ENCODE peak calls at places on chromosome 4, in ten cellular contexts. W is upper lobe of left lung, C is esophagus squamous epithelium, L is GM13977, A is left lung, S is mammary epithelial cell, F is psoas muscle, T is dorsolateral prefrontal cortex, V is chondrocyte, I is ascending aorta. Q is an unnamed sample.

GRCh38 chr4:183483997-183484396 is 20.9 kb upstream of the ING2 start:
- DNase-seq in S (no peak), C (no peak), L (no peak), T (no peak), I (no peak), F (no peak), V (no peak), A (no peak), W (no peak), Q (no peak)

GRCh38 chr4:158850800-158851644 is 82.2 kb downstream of the FNIP2 start:
- DNase-seq in T (no peak), C (no peak), I (no peak), V (no peak), W (no peak), F (no peak), L (peak), S (no peak), A (no peak), Q (no peak)

GRCh38 chr4:155696226-155696625 is 29.6 kb downstream of the GUCY1A1 start:
- DNase-seq in V (no peak), L (no peak), S (no peak), I (no peak), C (no peak), W (no peak), T (no peak), F (no peak), A (no peak), Q (no peak)

GRCh38 chr4:124525524-124525923 is 187.0 kb downstream of the ANKRD50 start:
- DNase-seq in T (no peak), L (no peak), S (no peak), F (no peak), I (no peak), C (no peak), V (no peak), A (peak), W (peak), Q (no peak)

GRCh38 chr4:149322203-149322602 is 493.4 kb downstream of the IQCM start:
- DNase-seq in T (no peak), W (no peak), A (no peak), F (no peak), S (no peak), I (no peak), C (no peak), V (no peak), L (no peak), Q (no peak)

GRCh38 chr4:70556856-70557255 is 35.2 kb upstream of the AMBN start:
- DNase-seq in A (no peak), T (no peak), S (peak), F (no peak), L (no peak), V (no peak), C (no peak), I (no peak), W (no peak), Q (no peak)

GRCh38 chr4:117983541-117984451 is 50.5 kb upstream of the NDST3 start:
- DNase-seq in A (no peak), C (no peak), F (no peak), L (no peak), T (no peak), I (no peak), W (no peak), V (no peak), S (peak), Q (no peak)

GRCh38 chr4:53854991-53855885 is 209.2 kb downstream of the CHIC2 start:
- DNase-seq in A (no peak), W (no peak), C (no peak), V (no peak), L (no peak), S (peak), F (no peak), I (no peak), T (no peak), Q (no peak)

GRCh38 chr4:67725981-67726380 is 25.0 kb upstream of the UBA6 start:
- DNase-seq in A (no peak), I (no peak), W (no peak), V (no peak), S (peak), F (no peak), C (no peak), L (no peak), T (no peak), Q (no peak)

GRCh38 chr4:19993222-19993621 is 258.5 kb upstream of the SLIT2 start:
- DNase-seq in W (no peak), L (no peak), I (no peak), S (no peak), C (no peak), A (no peak), F (no peak), T (no peak), V (no peak), Q (no peak)

GRCh38 chr4:36285784-36286480 is 4.5 kb downstream of the DTHD1 start:
- DNase-seq in I (no peak), F (no peak), S (peak), T (no peak), C (no peak), V (no peak), A (no peak), L (peak), W (no peak), Q (no peak)

GRCh38 chr4:185846550-185847210 is 34.7 kb upstream of the SORBS2 start:
- DNase-seq in A (no peak), I (no peak), W (no peak), S (no peak), C (no peak), F (no peak), L (no peak), V (no peak), T (no peak), Q (no peak)

GRCh38 chr4:92104506-92104905 is 199.3 kb upstream of the GRID2 start:
- DNase-seq in F (no peak), L (no peak), S (no peak), T (no peak), V (no peak), W (no peak), I (no peak), C (no peak), A (no peak), Q (no peak)

DNA sequence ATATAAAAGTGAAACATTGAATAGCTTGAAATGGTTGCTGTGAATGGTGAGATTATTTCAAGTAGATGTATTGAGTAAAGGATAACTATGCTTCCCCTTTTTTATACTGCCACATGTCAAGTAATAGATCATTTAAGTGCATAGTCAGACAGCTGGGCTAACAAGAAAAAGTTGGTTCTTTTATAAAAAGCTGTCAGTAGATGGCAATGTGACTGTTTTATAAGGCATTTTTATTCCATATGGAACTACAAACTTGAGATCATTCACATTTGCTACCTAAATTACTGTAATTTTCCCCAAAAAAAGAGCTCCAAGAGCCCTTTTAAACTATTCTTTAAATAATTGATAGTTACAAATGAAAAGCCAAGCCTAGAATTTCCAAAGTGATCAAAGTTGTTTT is 831.0 kb downstream of the C4orf33 start:
- DNase-seq in T (no peak), L (no peak), V (no peak), I (no peak), F (no peak), W (no peak), A (no peak), S (no peak), C (no peak), Q (no peak)
- TF ChIP-seq CTCF in T (no peak), L (peak), V (peak), I (no peak), F (no peak), W (no peak), A (no peak), S (peak), C (no peak), Q (no peak)

GRCh38 chr4:104066533-104066932 is 346.7 kb upstream of the TACR3 start:
- DNase-seq in T (no peak), A (no peak), S (no peak), W (no peak), C (no peak), F (no peak), V (no peak), I (no peak), L (no peak), Q (no peak)

GRCh38 chr4:104063341-104063740 is 343.6 kb upstream of the TACR3 start:
- DNase-seq in C (no peak), T (no peak), S (peak), A (no peak), I (no peak), F (no peak), W (no peak), L (no peak), V (no peak), Q (no peak)

DNA sequence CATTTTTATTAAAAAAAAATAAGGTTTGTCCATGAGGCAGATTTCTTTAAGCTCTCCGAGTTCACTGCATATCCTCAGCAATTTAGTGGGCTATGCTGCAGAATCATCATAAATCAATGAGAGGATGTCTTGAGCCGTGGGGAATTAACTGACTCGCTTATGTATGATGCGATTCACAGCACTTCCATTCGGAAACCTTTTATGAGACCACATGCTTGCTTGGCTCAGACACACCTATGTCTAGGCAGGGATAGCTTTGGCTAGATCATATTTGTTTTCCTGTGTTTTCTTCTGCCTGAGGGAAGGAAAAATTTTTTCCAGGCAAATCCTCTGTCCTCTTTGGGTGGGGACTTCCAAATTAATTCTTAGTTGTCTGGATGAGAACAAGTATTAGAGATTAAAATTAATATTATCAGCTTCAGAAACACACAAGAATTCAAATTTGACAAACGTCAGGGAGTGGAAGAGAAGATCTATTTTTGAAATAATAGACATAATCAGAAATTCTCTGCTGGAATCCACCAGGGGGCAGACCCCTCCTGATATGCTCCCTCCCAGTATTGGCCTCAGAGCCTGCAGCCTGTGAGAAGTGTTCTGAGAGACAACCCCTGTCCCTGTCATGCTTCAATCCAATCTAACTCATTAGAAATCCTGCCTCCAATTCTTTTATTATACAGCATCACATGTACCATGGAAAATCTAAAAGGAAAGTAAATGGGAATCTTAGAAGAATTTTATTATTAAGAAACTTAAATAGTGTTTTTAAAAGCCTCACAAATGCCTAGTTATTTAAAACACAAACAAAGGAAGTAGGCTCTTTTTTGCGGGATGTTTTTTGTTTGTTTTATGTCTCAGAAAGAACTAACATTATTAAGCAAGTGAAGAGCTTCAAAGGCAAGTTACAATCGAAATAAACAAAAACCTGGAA is 345.1 kb upstream of the TACR3 start:
- DNase-seq in T (peak), I (no peak), L (peak), F (no peak), A (no peak), V (no peak), S (peak), W (no peak), C (no peak), Q (peak)
- TF ChIP-seq CTCF in T (peak), I (peak), L (peak), F (peak), A (peak), V (peak), S (peak), W (no peak), C (peak), Q (peak)

DNA sequence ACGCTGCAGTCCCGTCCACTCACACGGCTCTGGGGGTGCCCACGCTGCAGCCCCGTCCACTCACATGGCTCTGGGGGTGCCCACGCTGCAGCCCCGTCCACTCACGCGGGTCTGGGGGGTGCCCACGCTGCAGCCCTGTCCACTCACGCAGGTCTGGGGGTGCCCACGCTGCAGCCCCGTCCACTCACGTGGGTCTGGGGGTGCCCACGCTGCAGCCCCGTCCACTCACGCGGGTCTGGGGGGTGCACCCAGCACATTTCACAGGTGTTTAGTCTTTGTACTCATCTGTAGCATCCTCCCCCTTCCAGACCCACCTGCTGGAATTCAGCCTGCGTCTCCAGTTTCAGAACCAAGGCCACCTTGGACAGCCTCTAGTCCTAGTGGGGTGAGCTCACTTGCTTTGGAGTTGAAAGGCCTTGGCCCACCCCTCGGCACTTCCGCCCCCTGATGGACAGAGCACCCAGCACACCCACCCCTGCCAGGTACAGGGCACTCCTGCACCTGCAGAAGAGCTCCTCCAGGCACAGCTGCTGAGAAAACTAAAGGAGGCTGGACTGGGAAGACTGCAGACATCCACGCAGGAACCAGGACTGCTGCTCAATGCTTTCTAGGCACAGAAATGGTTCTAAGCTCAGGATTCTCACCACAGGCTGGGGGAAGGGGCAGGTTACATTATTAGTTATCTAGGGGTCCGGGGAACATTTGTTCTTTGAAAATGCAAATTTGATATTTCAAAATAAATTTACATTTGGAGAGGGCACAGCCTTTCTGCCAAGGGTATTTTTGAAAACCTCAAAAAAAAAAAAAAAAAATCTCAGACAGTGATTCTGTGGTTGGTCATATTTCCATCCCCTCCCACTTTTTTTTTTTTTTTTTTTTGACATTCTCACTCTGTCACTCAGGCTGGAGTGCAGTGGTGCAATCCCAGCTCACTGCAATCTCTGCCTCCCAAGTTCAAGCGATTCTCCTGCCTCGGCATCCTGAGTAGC is 72.8 kb downstream of the ABLIM2 start:
- DNase-seq in I (no peak), A (peak), F (peak), L (no peak), V (peak), T (no peak), W (no peak), S (no peak), C (no peak), Q (no peak)
- TF ChIP-seq CTCF in I (no peak), A (no peak), F (no peak), L (no peak), V (no peak), T (no peak), W (no peak), S (no peak), C (no peak), Q (no peak)

DNA sequence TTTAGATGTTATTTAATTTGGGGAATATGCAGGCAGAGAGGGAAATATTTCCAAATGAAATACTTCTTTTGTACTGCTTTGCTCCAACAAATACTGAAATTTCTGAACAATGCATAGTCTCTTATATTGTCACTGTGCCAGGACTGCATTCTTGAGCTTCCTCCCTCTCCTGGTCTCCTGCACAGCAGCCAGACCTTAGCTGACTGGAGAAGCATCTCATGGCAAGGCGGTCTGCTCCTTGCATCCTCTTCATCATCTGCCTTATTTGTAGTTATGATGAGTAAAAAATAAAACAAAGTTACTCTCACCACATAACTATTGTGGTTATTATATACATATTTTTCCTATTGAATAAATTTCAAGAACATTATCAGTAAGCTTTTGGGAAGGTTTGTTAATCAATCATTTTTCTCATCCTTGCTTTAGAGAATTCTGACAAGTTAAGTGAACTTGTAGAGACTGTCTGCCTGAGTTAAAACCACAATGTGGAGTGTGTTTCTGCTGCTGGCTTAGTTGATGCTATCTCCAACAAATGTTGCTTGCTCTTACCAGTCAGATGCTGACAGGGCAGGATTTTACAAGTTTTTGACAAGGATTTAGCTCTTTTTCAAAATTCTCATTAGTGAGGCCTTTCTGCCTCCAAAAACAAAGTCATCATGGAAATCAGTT is 153.6 kb downstream of the SOWAHB start:
- DNase-seq in I (no peak), A (no peak), W (no peak), C (no peak), T (no peak), L (no peak), S (no peak), V (no peak), F (no peak), Q (no peak)
- TF ChIP-seq CTCF in I (no peak), A (no peak), W (no peak), C (no peak), T (no peak), L (no peak), S (no peak), V (peak), F (no peak), Q (no peak)

GRCh38 chr4:41751325-41752061 is 3.0 kb upstream of the PHOX2B start:
- DNase-seq in F (no peak), I (no peak), W (peak), A (peak), S (no peak), L (peak), C (no peak), T (no peak), V (no peak), Q (no peak)
- TF ChIP-seq CTCF in F (no peak), I (no peak), W (no peak), A (no peak), S (peak), L (peak), C (no peak), T (no peak), V (peak), Q (no peak)

GRCh38 chr4:137861682-137862081 is 329.4 kb upstream of the PCDH18 start:
- DNase-seq in W (no peak), C (no peak), A (no peak), V (no peak), L (no peak), S (no peak), I (no peak), F (no peak), T (no peak), Q (no peak)
- TF ChIP-seq CTCF in W (no peak), C (peak), A (no peak), V (peak), L (peak), S (peak), I (peak), F (peak), T (peak), Q (peak)

GRCh38 chr4:84032372-84032771 is 466.7 kb downstream of the NKX6-1 start:
- DNase-seq in T (no peak), A (no peak), I (no peak), L (no peak), C (no peak), W (no peak), F (no peak), V (no peak), S (no peak), Q (no peak)

GRCh38 chr4:84024405-84024804 is 474.7 kb downstream of the NKX6-1 start:
- DNase-seq in F (no peak), V (no peak), C (no peak), T (no peak), A (no peak), L (no peak), W (no peak), S (no peak), I (no peak), Q (no peak)

GRCh38 chr4:84031401-84031800 is 467.7 kb downstream of the NKX6-1 start:
- DNase-seq in I (no peak), A (no peak), T (no peak), F (no peak), L (no peak), V (no peak), W (no peak), C (no peak), S (no peak), Q (no peak)

GRCh38 chr4:84028340-84028739 is 470.8 kb downstream of the NKX6-1 start:
- DNase-seq in T (no peak), F (no peak), A (no peak), W (no peak), V (no peak), C (no peak), I (no peak), L (no peak), S (no peak), Q (no peak)
- TF ChIP-seq CTCF in T (no peak), F (no peak), A (no peak), W (no peak), V (no peak), C (no peak), I (no peak), L (no peak), S (no peak), Q (no peak)

DNA sequence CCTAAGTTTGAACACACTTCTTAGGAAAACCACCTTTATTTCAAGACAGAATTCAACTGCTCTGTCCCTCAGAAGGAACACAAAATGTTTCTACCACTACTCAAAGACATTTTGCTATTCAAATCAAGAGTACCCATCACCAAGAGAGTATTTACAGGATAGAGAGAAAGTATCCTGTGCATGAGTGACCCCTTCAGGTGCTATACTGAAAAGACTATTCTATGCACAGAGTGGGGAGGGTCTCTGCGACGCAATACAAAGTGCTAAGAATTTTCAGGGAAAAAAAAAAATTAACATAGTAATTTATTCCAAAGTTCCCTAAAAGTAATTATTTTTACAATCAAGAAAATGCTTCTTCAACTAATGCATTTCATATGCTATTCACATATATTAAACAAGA is 346.4 kb upstream of the FAM241A start:
- DNase-seq in V (no peak), S (no peak), T (no peak), A (no peak), C (no peak), I (no peak), F (no peak), L (no peak), W (no peak), Q (no peak)
- TF ChIP-seq CTCF in V (peak), S (peak), T (no peak), A (no peak), C (no peak), I (no peak), F (no peak), L (no peak), W (no peak), Q (no peak)